ENCODE peak calls at places on chromosomes 11 and 22, in six cellular contexts. M is A549, V is HEK293T, O is HepG2, L is K562, N is GM12878. P is an unnamed sample.

GRCh38 chr11:108616549-108616948 is 23.0 kb upstream of the EXPH5 start:
- DNase-seq in O (peak), L (no peak), N (no peak), V (no peak), M (peak), P (peak)

GRCh38 chr11:105790841-105791240 is 181.0 kb downstream of the GRIA4 start:
- DNase-seq in V (no peak), N (no peak), M (no peak), L (no peak), O (no peak), P (no peak)

GRCh38 chr11:113862430-113862829 is 12.9 kb downstream of the USP28 start:
- DNase-seq in N (no peak), O (peak), V (no peak), M (peak), L (no peak), P (peak)

GRCh38 chr11:75384438-75385080 is 14.8 kb upstream of the RPS3 start:
- DNase-seq in L (peak), N (no peak), V (peak), O (peak), M (peak), P (peak)

GRCh38 chr22:43013355-43014061 is 1.4 kb downstream of the PACSIN2 start:
- DNase-seq in L (no peak), O (peak), M (no peak), V (no peak), N (no peak), P (no peak)

GRCh38 chr22:46990937-46991520 is 228.6 kb downstream of the TBC1D22A start:
- DNase-seq in V (no peak), L (no peak), M (no peak), N (no peak), O (no peak), P (no peak)

GRCh38 chr11:87097582-87097981 is 59.8 kb downstream of the TMEM135 start:
- DNase-seq in N (no peak), M (peak), O (peak), L (peak), V (peak), P (peak)

GRCh38 chr11:64096835-64097234 is 61.1 kb downstream of the FLRT1 start:
- DNase-seq in M (no peak), V (no peak), N (no peak), L (no peak), O (no peak), P (no peak)

GRCh38 chr22:46514592-46515207 is 22.7 kb downstream of the CELSR1 start:
- DNase-seq in N (no peak), V (no peak), M (peak), L (no peak), O (no peak), P (peak)

GRCh38 chr22:40323681-40324083 is 22.6 kb upstream of the ADSL start:
- DNase-seq in M (no peak), N (no peak), V (no peak), L (no peak), O (no peak), P (no peak)

GRCh38 chr22:23820748-23821211 is 18.0 kb downstream of the DERL3 start:
- DNase-seq in M (no peak), V (no peak), N (no peak), O (no peak), L (no peak), P (no peak)

GRCh38 chr22:20571531-20572007 is 64.2 kb downstream of the MED15 start:
- DNase-seq in L (peak), M (peak), O (peak), V (peak), N (no peak), P (no peak)

GRCh38 chr11:71281901-71282300 is 29.5 kb upstream of the SHANK2 start:
- DNase-seq in M (no peak), V (no peak), N (no peak), O (no peak), L (no peak), P (no peak)

GRCh38 chr11:2309251-2310072 is 7.6 kb downstream of the TSPAN32 start:
- DNase-seq in M (no peak), V (no peak), O (no peak), N (no peak), L (no peak), P (no peak)

GRCh38 chr22:45684169-45684568 is 12.5 kb downstream of the ATXN10 start:
- DNase-seq in M (no peak), L (no peak), O (no peak), N (no peak), V (no peak), P (peak)

GRCh38 chr22:38202437-38203089 is 769 bp downstream of the MAFF start:
- DNase-seq in N (no peak), V (peak), M (peak), L (peak), O (peak), P (peak)
- TF ChIP-seq BHLHE40 in N (peak), V (no peak), M (no peak), L (peak), O (peak), P (peak)

DNA sequence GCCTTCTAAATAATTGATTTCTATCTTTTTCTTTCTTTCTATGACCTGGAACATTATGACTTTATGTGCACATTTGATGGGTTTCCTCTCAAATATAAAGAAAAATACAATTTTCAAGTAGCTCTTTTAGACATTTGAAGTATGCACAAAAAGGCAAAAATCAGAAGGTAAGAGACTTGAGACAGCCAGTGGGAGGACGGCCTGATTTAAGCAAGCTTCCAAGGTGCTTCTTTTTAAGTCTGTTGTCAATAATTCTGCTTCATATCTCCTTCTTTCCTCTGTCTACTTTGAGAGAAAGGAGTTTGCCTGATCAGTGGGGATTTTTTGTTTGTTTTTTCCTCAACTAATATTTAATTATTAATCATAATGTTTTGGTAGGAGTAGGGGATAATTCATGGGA is 188.2 kb upstream of the ARHGAP20 start:
- DNase-seq in N (no peak), V (no peak), M (no peak), L (no peak), O (no peak), P (no peak)
- TF ChIP-seq BHLHE40 in N (no peak), V (no peak), M (no peak), L (no peak), O (no peak), P (no peak)

GRCh38 chr11:122663764-122664163 is 8.2 kb downstream of the UBASH3B start:
- DNase-seq in M (no peak), V (no peak), L (no peak), O (no peak), N (no peak), P (no peak)
- TF ChIP-seq BHLHE40 in M (no peak), V (no peak), L (no peak), O (no peak), N (no peak), P (no peak)

GRCh38 chr11:57424137-57424801 is 2.7 kb downstream of the SLC43A3 start:
- DNase-seq in L (no peak), M (no peak), O (no peak), N (no peak), V (no peak), P (no peak)

GRCh38 chr11:57426439-57426753 is 525 bp downstream of the SLC43A3 start:
- DNase-seq in V (no peak), M (no peak), N (no peak), L (no peak), O (no peak), P (no peak)

GRCh38 chr11:57425565-57426438 is 1.1 kb downstream of the SLC43A3 start:
- DNase-seq in M (no peak), V (no peak), N (no peak), L (no peak), O (no peak), P (peak)

GRCh38 chr11:57426754-57427691 is at the start of gene SLC43A3:
- DNase-seq in O (peak), N (peak), L (peak), V (no peak), M (no peak), P (peak)

DNA sequence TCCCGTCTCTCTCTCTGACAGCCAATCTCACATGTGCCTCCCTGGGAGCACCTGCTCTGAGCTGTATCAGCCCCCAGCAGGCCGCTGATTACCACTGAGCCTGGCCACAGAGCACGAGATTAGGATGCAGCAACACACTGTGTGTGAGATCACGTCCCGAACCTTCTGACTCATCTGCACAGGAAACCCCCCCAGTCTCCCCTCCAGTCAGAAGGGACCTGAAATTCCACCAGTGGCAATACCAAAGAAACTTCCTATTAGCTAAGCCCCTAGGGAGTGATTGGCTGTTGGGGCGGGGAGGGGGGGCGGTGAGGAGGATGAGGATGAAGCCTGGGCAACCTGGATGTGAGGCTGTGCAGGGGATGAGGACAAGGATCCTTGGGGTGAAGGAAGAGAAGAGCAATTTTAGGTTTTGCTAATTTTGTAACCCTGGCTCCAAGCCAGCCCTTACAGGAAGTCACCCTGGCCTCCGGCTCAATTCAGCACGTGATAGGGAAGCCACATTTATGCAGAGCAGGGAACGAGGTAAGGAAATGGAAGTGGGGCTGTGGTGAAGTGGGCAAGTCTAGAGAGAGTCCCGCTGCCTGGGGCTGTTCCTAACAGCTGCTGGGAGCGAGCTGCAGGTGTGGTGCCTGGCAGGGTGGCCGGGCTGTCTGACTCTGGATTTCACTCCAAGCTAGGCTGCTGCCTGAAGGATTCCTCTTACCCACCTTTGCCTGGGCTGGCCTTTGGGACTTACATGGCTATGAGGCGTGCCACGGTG is 1.9 kb downstream of the SLC43A3 start:
- DNase-seq in L (peak), N (peak), M (no peak), O (peak), V (no peak), P (peak)
- TF ChIP-seq BHLHE40 in L (peak), N (peak), M (no peak), O (peak), V (no peak), P (peak)

GRCh38 chr11:111299111-111300026 is 1.0 kb downstream of the POU2AF3 start:
- DNase-seq in N (no peak), L (no peak), O (peak), M (peak), V (no peak), P (peak)
- TF ChIP-seq BHLHE40 in N (no peak), L (no peak), O (no peak), M (no peak), V (no peak), P (no peak)

DNA sequence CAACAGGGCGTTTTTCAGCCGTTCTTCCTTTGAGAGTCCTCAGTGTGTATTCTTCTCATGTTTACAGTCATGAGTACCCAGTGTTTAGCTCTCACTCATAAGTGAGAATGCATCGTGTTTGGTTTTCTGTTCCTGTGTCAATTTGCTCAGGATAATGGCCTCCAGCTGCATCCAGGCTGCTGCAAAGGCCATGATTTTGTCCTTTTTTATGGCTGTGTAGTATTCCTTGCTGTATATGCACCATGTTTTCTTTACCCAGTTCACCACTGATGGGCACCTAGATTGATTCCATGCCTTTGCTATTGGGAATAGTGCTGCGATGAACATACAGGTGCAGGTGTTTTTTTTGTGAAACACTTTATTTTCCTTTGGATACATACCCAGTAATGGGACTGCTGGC is 23.5 kb downstream of the B3GAT1 start:
- DNase-seq in L (no peak), O (no peak), N (no peak), M (no peak), V (no peak), P (no peak)
- TF ChIP-seq BHLHE40 in L (no peak), O (no peak), N (no peak), M (no peak), V (no peak), P (no peak)

P was measured in IMR-90.